ENCODE peak calls at places on chromosomes 3 and 15, in four cellular contexts. One of them, this sample, is unnamed.

GRCh38 chr15:36313021-36313420 is 266.4 kb upstream of the CDIN1 start:
- DNase-seq in GM10248: no peak
- DNase-seq in left ventricle myocardium inferior: no peak
- DNase-seq in left lung: no peak
- DNase-seq in this sample: no peak

GRCh38 chr3:30597131-30597768 is 9.2 kb upstream of the TGFBR2 start:
- DNase-seq in left ventricle myocardium inferior: no peak
- DNase-seq in GM10248: no peak
- DNase-seq in left lung: no peak
- DNase-seq in this sample: no peak

GRCh38 chr3:133488785-133489367 is 84.6 kb upstream of the CDV3 start:
- DNase-seq in left lung: no peak
- DNase-seq in GM10248: no peak
- DNase-seq in left ventricle myocardium inferior: no peak
- DNase-seq in this sample: no peak

GRCh38 chr3:56196700-56197099 is 271.6 kb downstream of the ERC2 start:
- DNase-seq in GM10248: no peak
- DNase-seq in left ventricle myocardium inferior: no peak
- DNase-seq in left lung: no peak
- DNase-seq in this sample: no peak

GRCh38 chr3:49462222-49462621 is 7.8 kb upstream of the DAG1 start:
- DNase-seq in left ventricle myocardium inferior: no peak
- DNase-seq in left lung: no peak
- DNase-seq in GM10248: no peak
- DNase-seq in this sample: no peak

GRCh38 chr15:45253330-45253729 is 1.3 kb downstream of the SLC28A2 start:
- DNase-seq in left ventricle myocardium inferior: no peak
- DNase-seq in GM10248: no peak
- DNase-seq in left lung: no peak
- DNase-seq in this sample: no peak

GRCh38 chr3:172159962-172160538 is 120.7 kb downstream of the FNDC3B start:
- DNase-seq in left ventricle myocardium inferior: no peak
- DNase-seq in left lung: peak; percentile 75
- DNase-seq in GM10248: no peak
- DNase-seq in this sample: no peak

GRCh38 chr3:12139111-12139511 is 19.6 kb downstream of the TIMP4 start:
- DNase-seq in GM10248: no peak
- DNase-seq in left ventricle myocardium inferior: no peak
- DNase-seq in left lung: no peak
- DNase-seq in this sample: no peak

GRCh38 chr3:147758786-147759185 is 349.6 kb downstream of the ZIC1 start:
- DNase-seq in left lung: no peak
- DNase-seq in GM10248: no peak
- DNase-seq in left ventricle myocardium inferior: no peak
- DNase-seq in this sample: no peak

GRCh38 chr3:134641671-134642300 is 9.0 kb downstream of the KY start:
- DNase-seq in left lung: no peak
- DNase-seq in GM10248: no peak
- DNase-seq in left ventricle myocardium inferior: no peak
- DNase-seq in this sample: no peak

GRCh38 chr3:124033360-124034015 is 41.6 kb upstream of the ROPN1 start:
- DNase-seq in left ventricle myocardium inferior: peak; percentile 16
- DNase-seq in GM10248: peak; percentile 22
- DNase-seq in left lung: no peak
- DNase-seq in this sample: no peak

GRCh38 chr15:98649621-98649995 is 1.3 kb downstream of the IGF1R start:
- DNase-seq in left lung: peak; percentile 58
- DNase-seq in GM10248: no peak
- DNase-seq in left ventricle myocardium inferior: peak; percentile 56
- DNase-seq in this sample: no peak

GRCh38 chr15:90644526-90644925 is 72.6 kb upstream of the BLM start:
- DNase-seq in left ventricle myocardium inferior: no peak
- DNase-seq in GM10248: no peak
- DNase-seq in left lung: no peak
- DNase-seq in this sample: no peak

GRCh38 chr15:90646662-90647305 is 70.4 kb upstream of the BLM start:
- DNase-seq in left lung: no peak
- DNase-seq in GM10248: no peak
- DNase-seq in left ventricle myocardium inferior: no peak
- DNase-seq in this sample: no peak

GRCh38 chr15:90647326-90647725 is 69.8 kb upstream of the BLM start:
- DNase-seq in left ventricle myocardium inferior: no peak
- DNase-seq in GM10248: no peak
- DNase-seq in left lung: no peak
- DNase-seq in this sample: no peak

GRCh38 chr15:90644946-90645725 is 72.0 kb upstream of the BLM start:
- DNase-seq in GM10248: no peak
- DNase-seq in left ventricle myocardium inferior: no peak
- DNase-seq in left lung: no peak
- DNase-seq in this sample: no peak

GRCh38 chr15:90645873-90646605 is 71.1 kb upstream of the BLM start:
- DNase-seq in left ventricle myocardium inferior: no peak
- DNase-seq in left lung: no peak
- DNase-seq in GM10248: no peak
- DNase-seq in this sample: no peak
- TF ChIP-seq CTCF in left ventricle myocardium inferior: no peak
- TF ChIP-seq CTCF in left lung: no peak
- TF ChIP-seq CTCF in GM10248: no peak
- TF ChIP-seq CTCF in this sample: no peak

GRCh38 chr3:117454928-117455327 is 745.3 kb downstream of the TUSC7 start:
- DNase-seq in GM10248: no peak
- DNase-seq in left lung: no peak
- DNase-seq in left ventricle myocardium inferior: no peak
- DNase-seq in this sample: no peak

GRCh38 chr3:117455782-117456181 is 746.2 kb downstream of the TUSC7 start:
- DNase-seq in left lung: no peak
- DNase-seq in left ventricle myocardium inferior: no peak
- DNase-seq in GM10248: no peak
- DNase-seq in this sample: no peak

DNA sequence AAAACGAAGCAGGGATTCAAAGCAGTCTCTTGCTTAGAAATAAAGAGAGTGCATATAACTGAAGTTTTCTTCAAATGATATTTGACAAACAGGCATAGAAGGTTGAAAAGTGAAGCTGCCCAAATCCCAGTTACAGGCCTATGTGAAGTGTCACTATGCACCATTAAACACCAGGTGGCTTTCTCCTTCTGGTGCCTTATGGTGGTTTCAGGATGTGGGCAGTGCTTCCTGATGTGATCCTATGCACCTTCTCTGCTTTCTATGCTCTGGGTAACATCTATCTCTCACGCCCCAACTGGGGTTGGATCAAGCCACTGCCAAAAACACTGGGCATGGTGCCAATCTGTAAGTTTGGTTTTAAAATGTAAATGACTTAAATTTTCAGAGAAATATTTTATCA is 744.7 kb downstream of the TUSC7 start:
- DNase-seq in left ventricle myocardium inferior: no peak
- DNase-seq in GM10248: no peak
- DNase-seq in left lung: no peak
- DNase-seq in this sample: no peak
- TF ChIP-seq CTCF in left ventricle myocardium inferior: no peak
- TF ChIP-seq CTCF in GM10248: no peak
- TF ChIP-seq CTCF in left lung: no peak
- TF ChIP-seq CTCF in this sample: no peak

DNA sequence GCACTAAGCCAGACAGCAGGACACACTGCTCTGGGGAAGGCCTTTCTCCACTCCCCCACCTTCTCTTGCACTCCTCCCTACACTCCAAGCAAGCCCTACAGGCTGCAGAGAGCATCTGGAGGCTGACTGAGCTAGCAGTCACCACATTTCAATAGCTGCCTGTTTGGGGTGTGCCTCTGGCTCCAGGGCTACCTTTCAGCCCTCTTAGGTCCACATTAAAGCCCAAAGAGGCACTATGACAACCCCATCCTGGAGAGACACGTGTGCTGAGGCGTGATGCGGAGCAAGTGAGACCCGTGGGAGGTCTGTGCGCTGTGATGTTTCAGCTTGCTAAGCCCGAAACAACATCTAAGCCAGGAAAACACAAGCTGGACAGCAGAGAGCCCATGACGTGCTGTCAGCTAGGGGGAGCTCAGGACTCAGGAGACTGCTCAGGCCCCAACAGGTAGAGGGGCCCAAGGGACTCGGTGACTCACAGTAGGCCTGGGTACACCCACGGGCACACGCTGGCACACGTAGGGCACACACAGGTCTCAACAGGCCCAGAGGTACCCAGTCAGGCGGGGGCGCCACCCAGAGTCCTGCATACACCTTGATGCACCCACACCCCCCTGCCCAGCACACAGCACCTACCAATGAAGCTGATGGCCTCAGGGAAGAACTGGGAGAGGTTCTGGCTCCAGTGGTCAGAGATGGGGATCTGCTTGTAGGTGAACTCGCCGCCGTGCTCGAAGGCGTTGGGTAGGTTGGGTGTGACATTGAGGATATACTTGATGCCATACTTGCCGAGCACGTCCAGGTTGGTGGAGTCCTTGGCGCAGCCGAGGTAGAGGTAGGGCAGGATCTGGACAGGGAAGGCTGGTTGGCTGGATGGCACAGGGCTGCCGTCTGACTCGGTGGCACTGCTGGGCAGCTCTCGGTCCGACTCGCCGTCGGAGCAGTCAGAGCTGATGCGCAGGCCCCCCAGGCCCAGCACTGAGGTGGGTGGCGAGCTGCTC is 2.8 kb downstream of the DUSP7 start:
- DNase-seq in left ventricle myocardium inferior: no peak
- DNase-seq in left lung: no peak
- DNase-seq in GM10248: peak; percentile 65
- DNase-seq in this sample: peak; percentile 39
- TF ChIP-seq CTCF in left ventricle myocardium inferior: no peak
- TF ChIP-seq CTCF in left lung: no peak
- TF ChIP-seq CTCF in GM10248: peak; percentile 68
- TF ChIP-seq CTCF in this sample: no peak

GRCh38 chr15:51727141-51727897 is 10.1 kb downstream of the LYSMD2 start:
- DNase-seq in left lung: no peak
- DNase-seq in left ventricle myocardium inferior: no peak
- DNase-seq in GM10248: no peak
- DNase-seq in this sample: no peak
- TF ChIP-seq CTCF in left lung: no peak
- TF ChIP-seq CTCF in left ventricle myocardium inferior: no peak
- TF ChIP-seq CTCF in GM10248: peak; percentile 8
- TF ChIP-seq CTCF in this sample: no peak

GRCh38 chr3:32003380-32003779 is 21.8 kb downstream of the ZNF860 start:
- DNase-seq in GM10248: no peak
- DNase-seq in left lung: no peak
- DNase-seq in left ventricle myocardium inferior: no peak
- DNase-seq in this sample: no peak

GRCh38 chr3:32004111-32004790 is 22.7 kb downstream of the ZNF860 start:
- DNase-seq in left ventricle myocardium inferior: no peak
- DNase-seq in GM10248: no peak
- DNase-seq in left lung: no peak
- DNase-seq in this sample: no peak

GRCh38 chr3:32002536-32003368 is 21.2 kb downstream of the ZNF860 start:
- DNase-seq in GM10248: no peak
- DNase-seq in left lung: no peak
- DNase-seq in left ventricle myocardium inferior: no peak
- DNase-seq in this sample: no peak

GRCh38 chr3:31999902-32000439 is 18.4 kb downstream of the ZNF860 start:
- DNase-seq in left ventricle myocardium inferior: no peak
- DNase-seq in left lung: no peak
- DNase-seq in GM10248: no peak
- DNase-seq in this sample: no peak

GRCh38 chr3:32000877-32001276 is 19.3 kb downstream of the ZNF860 start:
- DNase-seq in left ventricle myocardium inferior: no peak
- DNase-seq in left lung: no peak
- DNase-seq in GM10248: no peak
- DNase-seq in this sample: no peak
- TF ChIP-seq CTCF in left ventricle myocardium inferior: no peak
- TF ChIP-seq CTCF in left lung: no peak
- TF ChIP-seq CTCF in GM10248: no peak
- TF ChIP-seq CTCF in this sample: no peak

GRCh38 chr3:152486364-152486763 is 217.6 kb downstream of the MBNL1 start:
- DNase-seq in left lung: no peak
- DNase-seq in left ventricle myocardium inferior: no peak
- DNase-seq in GM10248: no peak
- DNase-seq in this sample: no peak
- TF ChIP-seq CTCF in left lung: no peak
- TF ChIP-seq CTCF in left ventricle myocardium inferior: no peak
- TF ChIP-seq CTCF in GM10248: no peak
- TF ChIP-seq CTCF in this sample: no peak